ENCODE peak calls at places on chromosomes 5 and 9, in nine cellular contexts. One of them, this sample, is unnamed. For H3K4me1, the result is how much of the 10 kb centered on the place peaks cover.

GRCh38 chr9:120152295-120152694 is 427.7 kb downstream of the CDK5RAP2 start:
- DNase-seq in osteoblast: no peak
- DNase-seq in HCT116: no peak
- DNase-seq in H1: peak
- DNase-seq in fibroblast of lung: peak
- DNase-seq in MM.1S: no peak
- DNase-seq in GM23338: peak
- DNase-seq in H9: peak
- DNase-seq in neural progenitor cell: peak
- DNase-seq in this sample: no peak

GRCh38 chr5:152689275-152689711 is 284.2 kb upstream of the NMUR2 start:
- DNase-seq in osteoblast: no peak
- DNase-seq in HCT116: no peak
- DNase-seq in H1: no peak
- DNase-seq in fibroblast of lung: peak
- DNase-seq in MM.1S: no peak
- DNase-seq in GM23338: no peak
- DNase-seq in H9: peak
- DNase-seq in neural progenitor cell: peak
- DNase-seq in this sample: no peak

GRCh38 chr5:64074533-64074932 is 91.1 kb upstream of the RNF180 start:
- DNase-seq in osteoblast: no peak
- DNase-seq in HCT116: no peak
- DNase-seq in H1: no peak
- DNase-seq in fibroblast of lung: peak
- DNase-seq in MM.1S: peak
- DNase-seq in GM23338: peak
- DNase-seq in H9: peak
- DNase-seq in neural progenitor cell: peak
- DNase-seq in this sample: peak

GRCh38 chr5:1594336-1595106 is 70.8 kb upstream of the LPCAT1 start:
- DNase-seq in osteoblast: peak
- DNase-seq in HCT116: peak
- DNase-seq in H1: peak
- DNase-seq in fibroblast of lung: no peak
- DNase-seq in MM.1S: no peak
- DNase-seq in GM23338: peak
- DNase-seq in H9: peak
- DNase-seq in neural progenitor cell: peak
- DNase-seq in this sample: peak

GRCh38 chr5:118397231-118397630 is 591.1 kb downstream of the DTWD2 start:
- DNase-seq in osteoblast: no peak
- DNase-seq in HCT116: no peak
- DNase-seq in H1: no peak
- DNase-seq in fibroblast of lung: no peak
- DNase-seq in MM.1S: no peak
- DNase-seq in GM23338: no peak
- DNase-seq in H9: no peak
- DNase-seq in neural progenitor cell: no peak
- DNase-seq in this sample: no peak

GRCh38 chr9:14313378-14313940 is 482 bp downstream of the NFIB start:
- DNase-seq in osteoblast: no peak
- DNase-seq in HCT116: no peak
- DNase-seq in H1: no peak
- DNase-seq in fibroblast of lung: peak
- DNase-seq in MM.1S: no peak
- DNase-seq in GM23338: peak
- DNase-seq in H9: peak
- DNase-seq in neural progenitor cell: peak
- DNase-seq in this sample: no peak

GRCh38 chr9:127130661-127131538 is 8.5 kb upstream of the ANGPTL2 start:
- DNase-seq in osteoblast: no peak
- DNase-seq in HCT116: no peak
- DNase-seq in H1: no peak
- DNase-seq in fibroblast of lung: peak
- DNase-seq in MM.1S: no peak
- DNase-seq in GM23338: no peak
- DNase-seq in H9: no peak
- DNase-seq in neural progenitor cell: no peak
- DNase-seq in this sample: no peak

GRCh38 chr5:54315736-54316135 is 5.4 kb upstream of the ARL15 start:
- DNase-seq in osteoblast: no peak
- DNase-seq in HCT116: no peak
- DNase-seq in H1: no peak
- DNase-seq in fibroblast of lung: no peak
- DNase-seq in MM.1S: no peak
- DNase-seq in GM23338: no peak
- DNase-seq in H9: no peak
- DNase-seq in neural progenitor cell: no peak
- DNase-seq in this sample: no peak

GRCh38 chr5:83564069-83564749 is 92.7 kb downstream of the VCAN start:
- DNase-seq in osteoblast: peak
- DNase-seq in HCT116: peak
- DNase-seq in H1: no peak
- DNase-seq in fibroblast of lung: peak
- DNase-seq in MM.1S: peak
- DNase-seq in GM23338: peak
- DNase-seq in H9: no peak
- DNase-seq in neural progenitor cell: peak
- DNase-seq in this sample: no peak

GRCh38 chr9:113543286-113544000 is 79.9 kb downstream of the RGS3 start:
- DNase-seq in osteoblast: no peak
- DNase-seq in HCT116: no peak
- DNase-seq in H1: no peak
- DNase-seq in fibroblast of lung: no peak
- DNase-seq in MM.1S: no peak
- DNase-seq in GM23338: no peak
- DNase-seq in H9: no peak
- DNase-seq in neural progenitor cell: no peak
- DNase-seq in this sample: no peak

GRCh38 chr9:93011114-93011513 is 47.4 kb upstream of the SUSD3 start:
- DNase-seq in osteoblast: peak
- DNase-seq in HCT116: no peak
- DNase-seq in H1: no peak
- DNase-seq in fibroblast of lung: no peak
- DNase-seq in MM.1S: no peak
- DNase-seq in GM23338: no peak
- DNase-seq in H9: no peak
- DNase-seq in neural progenitor cell: no peak
- DNase-seq in this sample: no peak

GRCh38 chr9:92736816-92737606 is 27.6 kb downstream of the BICD2 start:
- DNase-seq in osteoblast: peak
- DNase-seq in HCT116: no peak
- DNase-seq in H1: no peak
- DNase-seq in fibroblast of lung: peak
- DNase-seq in MM.1S: no peak
- DNase-seq in GM23338: no peak
- DNase-seq in H9: no peak
- DNase-seq in neural progenitor cell: no peak
- DNase-seq in this sample: no peak

DNA sequence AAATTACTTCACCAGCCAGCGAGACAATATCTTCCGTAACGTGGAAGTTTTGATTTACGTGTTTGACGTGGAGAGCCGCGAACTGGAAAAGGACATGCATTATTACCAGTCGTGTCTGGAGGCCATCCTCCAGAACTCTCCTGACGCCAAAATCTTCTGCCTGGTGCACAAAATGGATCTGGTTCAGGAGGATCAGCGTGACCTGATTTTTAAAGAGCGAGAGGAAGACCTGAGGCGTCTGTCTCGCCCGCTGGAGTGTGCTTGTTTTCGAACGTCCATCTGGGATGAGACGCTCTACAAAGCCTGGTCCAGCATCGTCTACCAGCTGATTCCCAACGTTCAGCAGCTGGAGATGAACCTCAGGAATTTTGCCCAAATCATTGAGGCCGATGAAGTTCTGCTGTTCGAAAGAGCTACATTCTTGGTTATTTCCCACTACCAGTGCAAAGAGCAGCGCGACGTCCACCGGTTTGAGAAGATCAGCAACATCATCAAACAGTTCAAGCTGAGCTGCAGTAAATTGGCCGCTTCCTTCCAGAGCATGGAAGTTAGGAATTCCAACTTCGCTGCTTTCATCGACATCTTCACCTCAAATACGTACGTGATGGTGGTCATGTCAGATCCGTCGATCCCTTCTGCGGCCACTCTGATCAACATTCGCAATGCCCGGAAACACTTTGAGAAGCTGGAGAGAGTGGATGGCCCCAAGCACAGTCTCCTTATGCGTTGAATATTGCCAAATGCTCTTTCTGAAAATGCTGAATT is 827 bp downstream of the RRAGA start:
- DNase-seq in osteoblast: peak
- DNase-seq in HCT116: no peak
- DNase-seq in H1: no peak
- DNase-seq in fibroblast of lung: peak
- DNase-seq in MM.1S: no peak
- DNase-seq in GM23338: peak
- DNase-seq in H9: no peak
- DNase-seq in neural progenitor cell: peak
- DNase-seq in this sample: peak
- H2AFZ ChIP-seq in osteoblast: peak
- H2AFZ ChIP-seq in HCT116: peak
- H2AFZ ChIP-seq in H1: peak
- H2AFZ ChIP-seq in fibroblast of lung: peak
- H2AFZ ChIP-seq in MM.1S: peak
- H2AFZ ChIP-seq in GM23338: peak
- H2AFZ ChIP-seq in H9: no peak
- H2AFZ ChIP-seq in neural progenitor cell: no peak
- H2AFZ ChIP-seq in this sample: peak

GRCh38 chr9:109046346-109046745 is 33.0 kb upstream of the CTNNAL1 start:
- DNase-seq in osteoblast: no peak
- DNase-seq in HCT116: no peak
- DNase-seq in H1: no peak
- DNase-seq in fibroblast of lung: no peak
- DNase-seq in MM.1S: no peak
- DNase-seq in GM23338: no peak
- DNase-seq in H9: no peak
- DNase-seq in neural progenitor cell: no peak
- DNase-seq in this sample: no peak
- H3K4me1 ChIP-seq in osteoblast: under half
- H3K4me1 ChIP-seq in HCT116: under half
- H3K4me1 ChIP-seq in H1: under half
- H3K4me1 ChIP-seq in fibroblast of lung: under half
- H3K4me1 ChIP-seq in MM.1S: under half
- H3K4me1 ChIP-seq in GM23338: under half
- H3K4me1 ChIP-seq in H9: under half
- H3K4me1 ChIP-seq in neural progenitor cell: under half
- H3K4me1 ChIP-seq in this sample: under half

DNA sequence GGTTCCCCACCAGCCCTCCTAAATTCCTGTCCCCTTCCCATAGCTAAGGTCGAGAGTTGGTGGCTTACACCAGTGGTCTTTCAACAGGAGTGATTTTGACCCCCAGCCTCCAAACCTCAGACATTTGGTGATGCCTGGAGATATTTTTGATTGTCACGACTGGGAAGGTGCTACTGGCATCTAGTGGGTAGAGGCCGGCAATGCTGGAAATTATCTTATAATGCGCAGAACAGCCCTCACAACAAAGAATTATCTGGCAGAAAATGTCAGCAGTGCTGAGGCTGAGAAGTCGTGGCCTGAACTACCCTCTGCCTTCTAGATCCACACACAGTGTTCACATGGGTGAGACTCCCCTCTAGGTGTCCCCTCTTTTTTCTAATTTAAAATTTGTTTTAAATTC is 69.6 kb downstream of the IL31RA start:
- DNase-seq in osteoblast: no peak
- DNase-seq in HCT116: no peak
- DNase-seq in H1: no peak
- DNase-seq in fibroblast of lung: no peak
- DNase-seq in MM.1S: no peak
- DNase-seq in GM23338: peak
- DNase-seq in H9: no peak
- DNase-seq in neural progenitor cell: no peak
- DNase-seq in this sample: no peak
- TF ChIP-seq CTCF in osteoblast: peak
- TF ChIP-seq CTCF in HCT116: peak
- TF ChIP-seq CTCF in H1: peak
- TF ChIP-seq CTCF in fibroblast of lung: peak
- TF ChIP-seq CTCF in MM.1S: no peak
- TF ChIP-seq CTCF in GM23338: peak
- TF ChIP-seq CTCF in H9: peak
- TF ChIP-seq CTCF in neural progenitor cell: no peak
- TF ChIP-seq CTCF in this sample: peak

GRCh38 chr5:158532739-158533138 is 567.0 kb downstream of the EBF1 start:
- DNase-seq in osteoblast: no peak
- DNase-seq in HCT116: no peak
- DNase-seq in H1: no peak
- DNase-seq in fibroblast of lung: no peak
- DNase-seq in MM.1S: peak
- DNase-seq in GM23338: no peak
- DNase-seq in H9: no peak
- DNase-seq in neural progenitor cell: no peak
- DNase-seq in this sample: no peak

GRCh38 chr5:158530111-158530510 is 569.6 kb downstream of the EBF1 start:
- DNase-seq in osteoblast: no peak
- DNase-seq in HCT116: no peak
- DNase-seq in H1: no peak
- DNase-seq in fibroblast of lung: no peak
- DNase-seq in MM.1S: no peak
- DNase-seq in GM23338: no peak
- DNase-seq in H9: no peak
- DNase-seq in neural progenitor cell: no peak
- DNase-seq in this sample: no peak

GRCh38 chr5:158531899-158532298 is 567.8 kb downstream of the EBF1 start:
- DNase-seq in osteoblast: no peak
- DNase-seq in HCT116: no peak
- DNase-seq in H1: no peak
- DNase-seq in fibroblast of lung: no peak
- DNase-seq in MM.1S: no peak
- DNase-seq in GM23338: no peak
- DNase-seq in H9: no peak
- DNase-seq in neural progenitor cell: no peak
- DNase-seq in this sample: no peak

GRCh38 chr5:158537343-158537742 is 562.4 kb downstream of the EBF1 start:
- DNase-seq in osteoblast: peak
- DNase-seq in HCT116: no peak
- DNase-seq in H1: no peak
- DNase-seq in fibroblast of lung: no peak
- DNase-seq in MM.1S: no peak
- DNase-seq in GM23338: peak
- DNase-seq in H9: no peak
- DNase-seq in neural progenitor cell: no peak
- DNase-seq in this sample: no peak

DNA sequence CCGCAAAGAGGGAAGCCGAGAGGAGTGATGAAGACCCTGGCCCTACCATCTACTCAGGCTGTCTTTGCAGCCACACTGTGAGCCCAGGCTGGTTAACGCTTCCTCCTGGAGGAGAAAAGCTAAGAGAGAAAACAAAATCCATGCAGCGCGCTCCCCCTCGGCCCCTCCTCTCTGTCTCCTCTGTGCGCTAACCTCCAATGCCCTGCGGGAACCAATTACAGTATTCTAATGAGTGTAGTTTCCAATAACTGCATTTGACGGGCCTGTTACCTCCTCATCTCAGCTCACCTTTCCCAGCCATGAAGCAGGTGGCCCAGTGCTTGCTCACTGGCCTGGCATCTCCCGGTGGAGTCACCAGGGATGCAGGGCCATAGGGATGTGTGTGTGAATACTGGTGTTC is 565.5 kb downstream of the EBF1 start:
- DNase-seq in osteoblast: no peak
- DNase-seq in HCT116: no peak
- DNase-seq in H1: no peak
- DNase-seq in fibroblast of lung: no peak
- DNase-seq in MM.1S: no peak
- DNase-seq in GM23338: peak
- DNase-seq in H9: peak
- DNase-seq in neural progenitor cell: peak
- DNase-seq in this sample: no peak
- H2AFZ ChIP-seq in osteoblast: no peak
- H2AFZ ChIP-seq in HCT116: no peak
- H2AFZ ChIP-seq in H1: peak
- H2AFZ ChIP-seq in fibroblast of lung: no peak
- H2AFZ ChIP-seq in MM.1S: no peak
- H2AFZ ChIP-seq in GM23338: peak
- H2AFZ ChIP-seq in H9: no peak
- H2AFZ ChIP-seq in neural progenitor cell: peak
- H2AFZ ChIP-seq in this sample: no peak